ENCODE peak calls at places on chromosomes 7 and 10, in six cellular contexts. X is CD8-positive, alpha-beta memory T cell; S is lung; G is effector memory CD4-positive, alpha-beta T cell; J is gastrocnemius medialis; U is DND-41. K is an unnamed sample.

GRCh38 chr7:80636709-80637108 is 1.7 kb upstream of the CD36 start:
- DNase-seq in U (no peak), X (no peak), G (no peak), S (no peak), J (no peak), K (no peak)

GRCh38 chr7:12174931-12175330 is 36.2 kb upstream of the TMEM106B start:
- DNase-seq in U (no peak), X (no peak), S (no peak), G (no peak), J (no peak), K (no peak)

GRCh38 chr7:55081854-55082603 is 63.2 kb downstream of the EGFR start:
- DNase-seq in S (no peak), G (no peak), X (no peak), J (no peak), U (no peak), K (no peak)

GRCh38 chr10:8588135-8588534 is 533.6 kb downstream of the GATA3 start:
- DNase-seq in J (no peak), S (no peak), X (no peak), U (no peak), G (no peak), K (no peak)

GRCh38 chr10:116408716-116409115 is 18.9 kb upstream of the PNLIPRP3 start:
- DNase-seq in S (no peak), X (no peak), G (no peak), U (no peak), J (no peak), K (no peak)

GRCh38 chr10:95445837-95446347 is 115.3 kb downstream of the SORBS1 start:
- DNase-seq in U (peak; percentile 38), J (peak; percentile 46), S (peak; percentile 78), X (no peak), G (no peak), K (no peak)

GRCh38 chr7:7895754-7896153 is 72.8 kb upstream of the GLCCI1 start:
- DNase-seq in J (no peak), S (no peak), U (no peak), G (no peak), X (no peak), K (no peak)

GRCh38 chr7:25858200-25858561 is 293.8 kb upstream of the NFE2L3 start:
- DNase-seq in J (no peak), G (no peak), X (no peak), U (no peak), S (no peak), K (no peak)

GRCh38 chr7:86407291-86407690 is 236.4 kb upstream of the GRM3 start:
- DNase-seq in J (no peak), S (no peak), U (no peak), G (no peak), X (no peak), K (no peak)

GRCh38 chr7:48841750-48842149 is 82.6 kb upstream of the CDC14C start:
- DNase-seq in S (no peak), X (no peak), J (no peak), U (no peak), G (no peak), K (no peak)

GRCh38 chr7:42734568-42734967 is 177.3 kb downstream of the C7orf25 start:
- DNase-seq in S (no peak), G (no peak), J (no peak), U (no peak), X (no peak), K (no peak)

GRCh38 chr7:35908305-35909223 is 107.7 kb downstream of the SEPTIN7 start:
- DNase-seq in X (no peak), G (no peak), S (no peak), J (no peak), U (no peak), K (no peak)

GRCh38 chr7:7178906-7179305 is 3.4 kb upstream of the C1GALT1 start:
- DNase-seq in U (no peak), G (no peak), X (no peak), S (no peak), J (no peak), K (no peak)

GRCh38 chr7:27182861-27183681 is 2.0 kb downstream of the HOXA11 start:
- DNase-seq in J (peak; percentile 1), S (no peak), U (no peak), X (no peak), G (no peak), K (no peak)

GRCh38 chr7:148419856-148420508 is 170.6 kb upstream of the C7orf33 start:
- DNase-seq in U (peak; percentile 16), G (no peak), X (no peak), S (no peak), J (no peak), K (no peak)

GRCh38 chr7:17625038-17625437 is 315.3 kb downstream of the SNX13 start:
- DNase-seq in U (no peak), S (no peak), J (no peak), X (no peak), G (no peak), K (no peak)

GRCh38 chr7:128347573-128348147 is 4.0 kb upstream of the RBM28 start:
- DNase-seq in X (peak; percentile 21), J (no peak), S (no peak), G (no peak), U (peak; percentile 52), K (no peak)

GRCh38 chr7:2807455-2807845 is 36.7 kb downstream of the GNA12 start:
- DNase-seq in X (no peak), G (no peak), U (no peak), J (no peak), S (no peak), K (no peak)

GRCh38 chr10:100747826-100748231 is 2.4 kb downstream of the PAX2 start:
- DNase-seq in S (no peak), J (no peak), U (no peak), X (no peak), G (no peak), K (no peak)

GRCh38 chr10:100750291-100751210 is 5.2 kb downstream of the PAX2 start:
- DNase-seq in S (no peak), G (no peak), X (no peak), U (no peak), J (no peak), K (no peak)

GRCh38 chr10:100748251-100749058 is 3.1 kb downstream of the PAX2 start:
- DNase-seq in X (no peak), U (no peak), J (no peak), S (no peak), G (no peak), K (no peak)

GRCh38 chr10:100749309-100750217 is 4.2 kb downstream of the PAX2 start:
- DNase-seq in S (no peak), J (no peak), G (no peak), X (no peak), U (no peak), K (no peak)

GRCh38 chr10:100749059-100749308 is 3.6 kb downstream of the PAX2 start:
- DNase-seq in U (no peak), J (no peak), G (no peak), X (no peak), S (no peak), K (no peak)
- H3K27me3 ChIP-seq in U (peaks cover 48% of the 10 kb centered on the region), J (peaks cover 94% of the 10 kb centered on the region), G (peaks cover 47% of the 10 kb centered on the region), X (peaks cover 34% of the 10 kb centered on the region), S (peaks cover 14% of the 10 kb centered on the region), K (peaks cover 7% of the 10 kb centered on the region)

DNA sequence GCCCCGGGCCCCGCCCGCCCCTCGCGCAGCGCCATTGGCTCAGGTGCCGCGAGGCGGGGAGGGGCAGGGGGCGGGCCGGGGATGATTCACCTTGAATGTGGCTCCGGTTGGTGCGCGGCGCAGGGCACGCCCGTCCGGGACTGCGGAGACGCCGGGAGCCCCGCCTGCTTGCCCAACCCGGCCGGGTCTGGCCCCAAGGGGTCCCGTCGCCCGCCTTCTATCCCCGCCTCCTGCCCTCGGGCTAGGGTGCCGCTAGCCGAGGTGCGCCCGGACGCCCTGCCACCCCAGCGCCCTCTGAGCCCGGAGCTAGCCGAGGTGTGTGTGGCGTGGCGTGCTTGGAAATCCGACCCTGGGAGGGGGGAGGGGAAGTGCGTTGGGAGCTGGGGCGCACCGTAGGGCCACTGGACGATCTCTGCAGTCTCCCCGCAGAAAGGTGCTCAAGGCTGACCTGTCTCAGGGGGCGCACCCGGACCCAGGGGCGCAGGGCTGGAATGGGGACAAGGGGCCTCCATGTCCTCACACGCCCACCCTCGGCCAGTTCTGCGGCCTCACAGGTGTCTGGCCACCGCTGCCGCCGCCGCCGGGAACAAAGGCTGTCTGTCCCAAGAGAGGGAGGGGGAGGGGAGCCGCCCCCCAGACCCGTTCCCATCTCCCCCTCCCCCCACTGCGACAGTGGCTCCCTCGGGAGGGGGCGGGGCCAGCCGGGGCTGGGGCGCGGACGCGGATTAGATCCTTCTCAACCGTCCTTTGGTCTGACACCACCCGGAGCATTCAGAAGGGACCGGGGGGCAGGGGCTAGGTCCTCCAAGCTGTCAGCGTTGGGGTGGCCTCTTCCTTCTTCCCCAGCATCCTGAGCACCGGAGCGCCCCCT is 169.0 kb downstream of the NRF1 start:
- DNase-seq in X (peak; percentile 67), S (peak; percentile 89), U (no peak), G (peak; percentile 60), J (peak; percentile 37), K (no peak)
- H3K27me3 ChIP-seq in X (peaks cover 60% of the 10 kb centered on the region), S (peaks cover 5% of the 10 kb centered on the region), U (no peaks in the 10 kb centered on the region), G (peaks cover 80% of the 10 kb centered on the region), J (peaks cover 84% of the 10 kb centered on the region), K (peaks cover 43% of the 10 kb centered on the region)

GRCh38 chr7:155460926-155461613 is 3.1 kb downstream of the EN2 start:
- DNase-seq in G (no peak), X (no peak), U (no peak), J (no peak), S (no peak), K (no peak)

GRCh38 chr7:155462163-155462735 is 4.3 kb downstream of the EN2 start:
- DNase-seq in S (no peak), U (no peak), G (no peak), X (no peak), J (no peak), K (no peak)

GRCh38 chr7:155459867-155460461 is 2.0 kb downstream of the EN2 start:
- DNase-seq in S (no peak), U (no peak), G (no peak), X (no peak), J (no peak), K (no peak)

GRCh38 chr7:155463114-155463811 is 5.3 kb downstream of the EN2 start:
- DNase-seq in S (no peak), U (no peak), J (no peak), X (no peak), G (no peak), K (no peak)

GRCh38 chr7:155461631-155462030 is 3.7 kb downstream of the EN2 start:
- DNase-seq in S (no peak), X (no peak), U (no peak), G (no peak), J (no peak), K (no peak)
- H3K27me3 ChIP-seq in S (peaks cover 36% of the 10 kb centered on the region), X (peaks cover 55% of the 10 kb centered on the region), U (peaks cover 5% of the 10 kb centered on the region), G (peaks cover 70% of the 10 kb centered on the region), J (peaks cover 81% of the 10 kb centered on the region), K (peaks cover 94% of the 10 kb centered on the region)

GRCh38 chr7:99040104-99040958 is 103.6 kb downstream of the SMURF1 start:
- DNase-seq in X (peak; percentile 49), J (peak; percentile 75), G (peak; percentile 29), S (peak; percentile 79), U (peak; percentile 66), K (peak; percentile 96)
- H3K27me3 ChIP-seq in X (no peaks in the 10 kb centered on the region), J (no peaks in the 10 kb centered on the region), G (no peaks in the 10 kb centered on the region), S (no peaks in the 10 kb centered on the region), U (no peaks in the 10 kb centered on the region), K (no peaks in the 10 kb centered on the region)

GRCh38 chr10:90860790-90861189 is 3.0 kb upstream of the HTR7 start:
- DNase-seq in J (no peak), G (no peak), S (no peak), X (no peak), U (no peak), K (no peak)
- H3K27me3 ChIP-seq in J (peaks cover 16% of the 10 kb centered on the region), G (peaks cover 15% of the 10 kb centered on the region), S (no peaks in the 10 kb centered on the region), X (peaks cover 21% of the 10 kb centered on the region), U (peaks cover 63% of the 10 kb centered on the region), K (peaks cover 12% of the 10 kb centered on the region)

GRCh38 chr7:114088541-114088940 is 169.7 kb upstream of the PPP1R3A start:
- DNase-seq in S (no peak), U (no peak), G (no peak), J (no peak), X (no peak), K (no peak)
- H3K27me3 ChIP-seq in S (peaks cover 4% of the 10 kb centered on the region), U (no peaks in the 10 kb centered on the region), G (peaks cover 35% of the 10 kb centered on the region), J (no peaks in the 10 kb centered on the region), X (peaks cover 20% of the 10 kb centered on the region), K (no peaks in the 10 kb centered on the region)

K was measured in esophagus muscularis mucosa.